ENCODE peak calls at places on chromosomes 16 and 17, in five cellular contexts. P is activated CD8-positive, alpha-beta memory T cell treated with anti-CD3 and anti-CD28 coated beads for 24 hours; Y is MV-4-11; D is left ventricle myocardium superior; H is activated naive CD8-positive, alpha-beta T cell treated with anti-CD3 and anti-CD28 coated beads, Interleukin-2, amount 50 U/mL, for 16 hours. B is an unnamed sample.

GRCh38 chr17:39740357-39741111 is 2.8 kb downstream of the GRB7 start:
- DNase-seq in P (no peak), Y (no peak), D (peak), H (no peak), B (no peak)

GRCh38 chr16:85087899-85088569 is 24.2 kb downstream of the CIBAR2 start:
- DNase-seq in P (no peak), Y (no peak), D (no peak), H (no peak), B (no peak)

GRCh38 chr17:3034578-3034920 is 28.9 kb downstream of the OR1D5 start:
- DNase-seq in P (no peak), Y (no peak), D (no peak), H (no peak), B (no peak)

GRCh38 chr17:59439711-59440110 is 108.3 kb downstream of the YPEL2 start:
- DNase-seq in P (no peak), Y (no peak), D (no peak), H (no peak), B (no peak)

GRCh38 chr16:56775162-56775561 is 45.2 kb downstream of the NUP93 start:
- DNase-seq in P (no peak), Y (no peak), D (no peak), H (no peak), B (no peak)

GRCh38 chr16:88766975-88767374 is 18.0 kb downstream of the PIEZO1 start:
- DNase-seq in P (no peak), Y (no peak), D (no peak), H (no peak), B (no peak)

GRCh38 chr16:69888005-69888560 is 63.1 kb upstream of the CLEC18A start:
- DNase-seq in P (no peak), Y (no peak), D (no peak), H (no peak), B (no peak)

GRCh38 chr16:16073884-16074781 is 124.7 kb downstream of the ABCC1 start:
- DNase-seq in P (no peak), Y (peak), D (no peak), H (no peak), B (peak)

GRCh38 chr16:52611817-52612673 is 65.1 kb upstream of the TOX3 start:
- DNase-seq in P (no peak), Y (no peak), D (no peak), H (no peak), B (no peak)

GRCh38 chr16:54928421-54929089 is 2.1 kb upstream of the IRX5 start:
- DNase-seq in P (peak), Y (peak), D (peak), H (no peak), B (peak)

GRCh38 chr16:80938035-80938927 is 68.4 kb downstream of the CMC2 start:
- DNase-seq in P (no peak), Y (no peak), D (no peak), H (no peak), B (no peak)

GRCh38 chr17:58308173-58308984 is 20.2 kb downstream of the TSPOAP1 start:
- DNase-seq in P (peak), Y (no peak), D (no peak), H (no peak), B (peak)

GRCh38 chr16:47834485-47835024 is 321.2 kb downstream of the ABCC12 start:
- DNase-seq in P (no peak), Y (no peak), D (no peak), H (no peak), B (no peak)

GRCh38 chr16:68187505-68187904 is 48.4 kb downstream of the ESRP2 start:
- DNase-seq in P (no peak), Y (no peak), D (no peak), H (no peak), B (no peak)

GRCh38 chr16:11300560-11300892 is 19.4 kb upstream of the PRM1 start:
- DNase-seq in P (no peak), Y (no peak), D (no peak), H (no peak), B (no peak)

GRCh38 chr17:57902117-57902799 is 52.4 kb upstream of the MRPS23 start:
- DNase-seq in P (no peak), Y (no peak), D (peak), H (no peak), B (no peak)

GRCh38 chr17:1122681-1123396 is 56.9 kb downstream of the ABR start:
- DNase-seq in P (peak), Y (peak), D (peak), H (peak), B (peak)

GRCh38 chr17:4949321-4950074 is 1.2 kb upstream of the PFN1 start:
- DNase-seq in P (peak), Y (peak), D (peak), H (peak), B (peak)

GRCh38 chr17:76536511-76537287 is 810 bp downstream of the CYGB start:
- DNase-seq in P (no peak), Y (no peak), D (peak), H (no peak), B (no peak)

GRCh38 chr17:73901661-73902415 is 257.6 kb upstream of the SDK2 start:
- DNase-seq in P (peak), Y (peak), D (peak), H (no peak), B (peak)

GRCh38 chr17:79324219-79324618 is 249.6 kb downstream of the ENGASE start:
- DNase-seq in P (no peak), Y (no peak), D (no peak), H (no peak), B (no peak)

GRCh38 chr16:86087011-86087453 is 188.1 kb downstream of the IRF8 start:
- DNase-seq in P (no peak), Y (no peak), D (no peak), H (no peak), B (no peak)

GRCh38 chr16:84947022-84947421 is 64.3 kb downstream of the ZDHHC7 start:
- DNase-seq in P (no peak), Y (peak), D (no peak), H (no peak), B (no peak)

GRCh38 chr17:40106760-40107265 is 6.4 kb upstream of the NR1D1 start:
- DNase-seq in P (no peak), Y (no peak), D (no peak), H (no peak), B (no peak)

GRCh38 chr16:56478228-56479049 is 27.1 kb downstream of the OGFOD1 start:
- DNase-seq in P (no peak), Y (peak), D (no peak), H (no peak), B (no peak)

GRCh38 chr17:82943339-82943738 is 103.5 kb upstream of the ZNF750 start:
- DNase-seq in P (no peak), Y (no peak), D (no peak), H (no peak), B (no peak)

GRCh38 chr16:89842471-89843408 is 14.5 kb downstream of the SPIRE2 start:
- DNase-seq in P (no peak), Y (no peak), D (no peak), H (no peak), B (no peak)

GRCh38 chr17:7014995-7015586 is 2.7 kb downstream of the RNASEK start:
- DNase-seq in P (peak), Y (peak), D (no peak), H (no peak), B (no peak)

GRCh38 chr17:2872282-2872681 is 76.0 kb downstream of the RAP1GAP2 start:
- DNase-seq in P (no peak), Y (no peak), D (no peak), H (no peak), B (no peak)

GRCh38 chr16:51982715-51983680 is 563.9 kb downstream of the TOX3 start:
- DNase-seq in P (no peak), Y (peak), D (no peak), H (no peak), B (peak)

GRCh38 chr16:87854053-87854906 is 15.0 kb downstream of the SLC7A5 start:
- DNase-seq in P (no peak), Y (no peak), D (no peak), H (no peak), B (no peak)

GRCh38 chr17:73950515-73950914 is 253.0 kb upstream of the RPL38 start:
- DNase-seq in P (no peak), Y (no peak), D (no peak), H (no peak), B (no peak)

GRCh38 chr17:80527016-80527645 is 17.5 kb upstream of the RPTOR start:
- DNase-seq in P (no peak), Y (no peak), D (no peak), H (no peak), B (no peak)

B was measured in endothelial cell.